ENCODE peak calls at places on chromosomes 2 and 18, in eight cellular contexts. P is Ammon's horn, C is A549, I is NCI-H2171, A is HTR-8/SVneo, R is PC-9, U is H4, Y is bronchial epithelial cell. G is an unnamed sample.

GRCh38 chr2:22037274-22037673 is 913.5 kb downstream of the TDRD15 start:
- DNase-seq in C (no peak), A (no peak), U (peak; percentile 10), Y (no peak), I (no peak), R (no peak), P (peak; percentile 47), G (no peak)

GRCh38 chr2:68853915-68854314 is 17.3 kb downstream of the BMP10 start:
- DNase-seq in Y (no peak), P (no peak), I (no peak), A (no peak), U (no peak), R (no peak), C (no peak), G (no peak)

GRCh38 chr2:217361491-217361890 is 501.6 kb upstream of the TNP1 start:
- DNase-seq in Y (no peak), I (no peak), U (no peak), A (no peak), R (no peak), P (no peak), C (no peak), G (no peak)

GRCh38 chr2:224816816-224817215 is 100.7 kb upstream of the CCDC195 start:
- DNase-seq in Y (peak; percentile 91), C (peak; percentile 48), R (peak; percentile 79), U (peak; percentile 17), I (no peak), P (no peak), A (peak; percentile 53), G (no peak)

GRCh38 chr2:156279446-156279845 is 53.1 kb downstream of the NR4A2 start:
- DNase-seq in P (no peak), R (no peak), A (no peak), I (no peak), C (no peak), Y (peak; percentile 74), U (no peak), G (no peak)

GRCh38 chr2:138414014-138414413 is 87.6 kb upstream of the SPOPL start:
- DNase-seq in Y (no peak), A (no peak), C (no peak), P (no peak), R (no peak), U (no peak), I (no peak), G (no peak)

GRCh38 chr2:45860136-45861106 is 208.9 kb downstream of the PRKCE start:
- DNase-seq in P (peak; percentile 87), R (no peak), Y (peak; percentile 61), C (no peak), I (no peak), A (no peak), U (no peak), G (peak; percentile 50)

GRCh38 chr2:158477202-158477601 is 20.4 kb downstream of the PKP4 start:
- DNase-seq in C (no peak), R (no peak), I (no peak), A (no peak), Y (no peak), U (no peak), P (no peak), G (no peak)

GRCh38 chr2:20484034-20484617 is 37.3 kb downstream of the RHOB start:
- DNase-seq in U (no peak), P (no peak), R (no peak), A (no peak), Y (no peak), C (no peak), I (no peak), G (no peak)

GRCh38 chr2:170247882-170248393 is 70.0 kb downstream of the MYO3B start:
- DNase-seq in C (no peak), U (no peak), R (no peak), A (no peak), Y (no peak), P (no peak), I (no peak), G (no peak)

GRCh38 chr18:78579854-78580577 is 399.6 kb upstream of the SALL3 start:
- DNase-seq in P (no peak), I (no peak), Y (no peak), R (no peak), C (no peak), U (no peak), A (no peak), G (no peak)

GRCh38 chr2:18336975-18337374 is 223.5 kb downstream of the RDH14 start:
- DNase-seq in I (no peak), R (no peak), P (no peak), Y (peak; percentile 93), C (no peak), U (no peak), A (peak; percentile 5), G (no peak)

GRCh38 chr2:152344561-152345195 is 9.7 kb downstream of the FMNL2 start:
- DNase-seq in I (no peak), P (no peak), A (no peak), C (no peak), R (no peak), Y (no peak), U (no peak), G (no peak)

GRCh38 chr18:62976227-62976626 is 260.9 kb downstream of the PHLPP1 start:
- DNase-seq in Y (peak; percentile 87), U (no peak), I (no peak), A (no peak), C (no peak), P (no peak), R (peak; percentile 66), G (no peak)

GRCh38 chr2:232898592-232899541 is 28.8 kb downstream of the SNORC start:
- DNase-seq in I (no peak), Y (no peak), R (no peak), U (no peak), C (no peak), A (no peak), P (no peak), G (no peak)

GRCh38 chr2:217610411-217610814 is 392.4 kb downstream of the TNS1 start:
- DNase-seq in A (no peak), Y (peak; percentile 25), R (no peak), P (no peak), U (no peak), C (no peak), I (no peak), G (no peak)

GRCh38 chr2:159030674-159031380 is 62.4 kb downstream of the TANC1 start:
- DNase-seq in Y (peak; percentile 59), P (no peak), R (peak; percentile 83), I (no peak), U (peak; percentile 16), C (peak; percentile 21), A (peak; percentile 84), G (no peak)

GRCh38 chr2:231684314-231685223 is 23.8 kb upstream of the PTMA start:
- DNase-seq in I (no peak), U (no peak), Y (no peak), P (peak; percentile 94), A (no peak), C (no peak), R (no peak), G (peak; percentile 57)

GRCh38 chr2:148209598-148209997 is 188.7 kb downstream of the MBD5 start:
- DNase-seq in A (no peak), C (no peak), P (no peak), I (no peak), Y (no peak), U (peak; percentile 25), R (no peak), G (no peak)

GRCh38 chr2:8682719-8683667 is 1.1 kb downstream of the ID2 start:
- DNase-seq in U (peak; percentile 33), A (no peak), P (peak; percentile 40), Y (peak; percentile 46), I (peak; percentile 28), R (no peak), C (no peak), G (peak; percentile 63)

GRCh38 chr2:23814963-23815362 is 112.0 kb downstream of the ATAD2B start:
- DNase-seq in C (no peak), R (no peak), A (no peak), I (no peak), U (no peak), Y (no peak), P (no peak), G (no peak)

GRCh38 chr2:181294979-181295378 is 162.2 kb upstream of the ITGA4 start:
- DNase-seq in U (no peak), R (no peak), Y (no peak), C (no peak), I (no peak), A (no peak), P (no peak), G (no peak)

GRCh38 chr2:55047677-55048299 is 2.5 kb downstream of the RTN4 start:
- DNase-seq in A (no peak), P (peak; percentile 71), R (peak; percentile 96), Y (peak; percentile 86), I (no peak), U (peak; percentile 26), C (no peak), G (no peak)

GRCh38 chr2:241003830-241004564 is 5.6 kb downstream of the SNED1 start:
- DNase-seq in Y (no peak), P (no peak), U (no peak), I (no peak), A (no peak), R (no peak), C (no peak), G (no peak)

GRCh38 chr2:227164745-227165350 is 424 bp downstream of the COL4A3 start:
- DNase-seq in P (no peak), Y (no peak), I (no peak), A (no peak), C (peak; percentile 46), R (no peak), U (no peak), G (no peak)

GRCh38 chr2:61995515-61995914 is 90.0 kb downstream of the COMMD1 start:
- DNase-seq in U (no peak), I (no peak), A (no peak), C (no peak), P (no peak), Y (no peak), R (no peak), G (no peak)

GRCh38 chr2:84905181-84906107 is at the start of gene TMSB10:
- DNase-seq in P (peak; percentile 86), U (peak; percentile 79), I (peak; percentile 74), R (peak; percentile 62), C (peak; percentile 82), A (peak; percentile 80), Y (peak; percentile 48), G (peak; percentile 35)

GRCh38 chr2:15168116-15168515 is 393.0 kb downstream of the NBAS start:
- DNase-seq in P (no peak), Y (no peak), I (no peak), C (no peak), R (no peak), U (no peak), A (no peak), G (no peak)

GRCh38 chr2:217929757-217930707 is 72.8 kb downstream of the TNS1 start:
- DNase-seq in U (no peak), A (no peak), Y (peak; percentile 81), P (no peak), R (no peak), C (no peak), I (no peak), G (no peak)

GRCh38 chr2:223896751-223897320 is 48.3 kb downstream of the WDFY1 start:
- DNase-seq in I (no peak), Y (no peak), C (no peak), U (no peak), A (no peak), R (no peak), P (no peak), G (no peak)

GRCh38 chr2:162258169-162258568 is 14.9 kb upstream of the FAP start:
- DNase-seq in P (no peak), U (peak; percentile 6), R (no peak), I (no peak), C (no peak), Y (no peak), A (no peak), G (no peak)

GRCh38 chr2:17303054-17303453 is 215.2 kb downstream of the RAD51AP2 start:
- DNase-seq in Y (peak; percentile 100), A (no peak), I (no peak), R (peak; percentile 99), C (no peak), U (no peak), P (no peak), G (no peak)

GRCh38 chr2:119252186-119253113 is 28.8 kb downstream of the STEAP3 start:
- DNase-seq in C (peak; percentile 65), R (peak; percentile 99), U (peak; percentile 93), P (no peak), Y (peak; percentile 98), I (no peak), A (peak; percentile 62), G (no peak)

GRCh38 chr2:12764075-12764722 is 47.5 kb downstream of the TRIB2 start:
- DNase-seq in U (no peak), Y (peak; percentile 27), I (no peak), R (no peak), C (no peak), P (no peak), A (no peak), G (no peak)

G was measured in DMS 273 treated with DMSO at 0.1 percent for 48 hours.